ENCODE peak calls at places on chromosome 22, in four cellular contexts. U, L, D and P are unnamed samples.

GRCh38 chr22:23657712-23658111 is 25.6 kb upstream of the DRICH1 start:
- DNase-seq in U (no peak), L (no peak), D (no peak), P (no peak)

GRCh38 chr22:24106385-24107381 is 74.6 kb upstream of the SUSD2 start:
- DNase-seq in U (peak; percentile 30), L (peak; percentile 41), D (no peak), P (no peak)

GRCh38 chr22:28882545-28882877 is 861 bp upstream of the ZNRF3 start:
- DNase-seq in U (no peak), L (no peak), D (peak; percentile 66), P (no peak)

GRCh38 chr22:30286813-30287625 is 2.3 kb downstream of the CASTOR1 start:
- DNase-seq in U (peak; percentile 80), L (no peak), D (peak; percentile 78), P (peak; percentile 78)

GRCh38 chr22:47872761-47873535 is 1110.5 kb downstream of the TBC1D22A start:
- DNase-seq in U (no peak), L (no peak), D (no peak), P (no peak)

GRCh38 chr22:26713823-26714449 is 56.5 kb downstream of the MIAT start:
- DNase-seq in U (no peak), L (no peak), D (no peak), P (no peak)

GRCh38 chr22:22916215-22916951 is 28.8 kb downstream of the IGLL5 start:
- DNase-seq in U (no peak), L (no peak), D (no peak), P (no peak)

GRCh38 chr22:43293661-43294392 is 49.3 kb downstream of the SCUBE1 start:
- DNase-seq in U (no peak), L (no peak), D (peak; percentile 78), P (no peak)

GRCh38 chr22:23107487-23108323 is 34.1 kb downstream of the RSPH14 start:
- DNase-seq in U (no peak), L (no peak), D (no peak), P (no peak)

GRCh38 chr22:27045103-27045940 is 387.9 kb downstream of the MIAT start:
- DNase-seq in U (no peak), L (no peak), D (no peak), P (no peak)

GRCh38 chr22:32649515-32650200 is 151.8 kb upstream of the TIMP3 start:
- DNase-seq in U (no peak), L (no peak), D (peak; percentile 76), P (no peak)

GRCh38 chr22:37741312-37741795 is 44.5 kb downstream of the TRIOBP start:
- DNase-seq in U (no peak), L (no peak), D (no peak), P (peak; percentile 97)

GRCh38 chr22:17938484-17938924 is 85.9 kb downstream of the MICAL3 start:
- DNase-seq in U (no peak), L (no peak), D (no peak), P (no peak)

GRCh38 chr22:34776827-34777226 is 289.1 kb upstream of the ISX start:
- DNase-seq in U (no peak), L (no peak), D (no peak), P (no peak)

GRCh38 chr22:20456064-20456721 is 18.6 kb upstream of the SCARF2 start:
- DNase-seq in U (peak; percentile 75), L (peak; percentile 44), D (peak; percentile 98), P (peak; percentile 81)

GRCh38 chr22:20523118-20523983 is 15.9 kb downstream of the MED15 start:
- DNase-seq in U (no peak), L (no peak), D (peak; percentile 84), P (no peak)

GRCh38 chr22:23178512-23179254 is 1.6 kb upstream of the BCR start:
- DNase-seq in U (peak; percentile 62), L (no peak), D (peak; percentile 98), P (no peak)

GRCh38 chr22:24594569-24595120 is 1.8 kb upstream of the LRRC75B start:
- DNase-seq in U (no peak), L (no peak), D (no peak), P (no peak)

GRCh38 chr22:48937032-48937639 is 890.5 kb downstream of the BRD1 start:
- DNase-seq in U (no peak), L (no peak), D (no peak), P (no peak)

GRCh38 chr22:37771702-37772427 is 35.9 kb upstream of the GCAT start:
- DNase-seq in U (no peak), L (no peak), D (no peak), P (no peak)

GRCh38 chr22:22243033-22243680 is 1.4 kb upstream of the VPREB1 start:
- DNase-seq in U (no peak), L (no peak), D (no peak), P (no peak)

GRCh38 chr22:20299736-20300136 is 20.1 kb downstream of the DGCR6L start:
- DNase-seq in U (no peak), L (no peak), D (no peak), P (no peak)

GRCh38 chr22:28279888-28280287 is 360.8 kb upstream of the PITPNB start:
- DNase-seq in U (no peak), L (no peak), D (no peak), P (no peak)

GRCh38 chr22:19289475-19290161 is 1.9 kb downstream of the CLTCL1 start:
- DNase-seq in U (no peak), L (no peak), D (peak; percentile 55), P (peak; percentile 24)

GRCh38 chr22:27473533-27473932 is 328.0 kb downstream of the MN1 start:
- DNase-seq in U (no peak), L (no peak), D (no peak), P (no peak)

GRCh38 chr22:30290679-30291333 is 1.5 kb upstream of the CASTOR1 start:
- DNase-seq in U (no peak), L (no peak), D (no peak), P (no peak)

GRCh38 chr22:32745251-32745995 is 56.1 kb upstream of the TIMP3 start:
- DNase-seq in U (no peak), L (no peak), D (no peak), P (no peak)

GRCh38 chr22:42285604-42286003 is 15.2 kb upstream of the TCF20 start:
- DNase-seq in U (no peak), L (no peak), D (no peak), P (no peak)

GRCh38 chr22:17370036-17370765 is 941 bp downstream of the CECR2 start:
- DNase-seq in U (no peak), L (no peak), D (no peak), P (no peak)

GRCh38 chr22:24500251-24500820 is 5.2 kb downstream of the UPB1 start:
- DNase-seq in U (no peak), L (no peak), D (no peak), P (no peak)

GRCh38 chr22:44313385-44314006 is 745 bp upstream of the SHISAL1 start:
- DNase-seq in U (no peak), L (no peak), D (no peak), P (no peak)
- TF ChIP-seq SPI1 in U (no peak), L (no peak), D (no peak), P (no peak)

DNA sequence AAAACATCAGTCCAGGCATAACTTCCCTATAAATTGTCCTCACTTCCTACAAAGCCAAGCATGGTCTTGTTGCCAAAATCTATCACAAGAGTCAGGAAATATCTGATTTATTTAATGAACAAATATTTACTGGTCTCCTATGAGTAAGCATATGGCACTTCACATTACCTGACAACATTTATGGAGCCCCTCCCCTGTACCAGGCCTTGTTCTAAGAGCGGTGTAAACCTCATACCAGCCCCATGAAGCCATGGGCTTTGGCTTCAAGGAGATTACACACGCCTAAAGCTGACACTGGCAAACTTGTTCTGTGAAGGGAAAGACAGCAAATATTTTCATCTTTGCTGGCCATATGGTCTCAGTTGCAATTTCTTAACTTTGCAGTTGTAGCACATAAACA is 43.0 kb upstream of the EIF3D start:
- DNase-seq in U (no peak), L (no peak), D (no peak), P (no peak)
- TF ChIP-seq SPI1 in U (no peak), L (no peak), D (no peak), P (no peak)

GRCh38 chr22:46061124-46061410 is 84.1 kb upstream of the WNT7B start:
- DNase-seq in U (no peak), L (no peak), D (no peak), P (no peak)
- TF ChIP-seq SPI1 in U (no peak), L (no peak), D (no peak), P (no peak)

GRCh38 chr22:36379593-36380361 is 8.0 kb downstream of the MYH9 start:
- DNase-seq in U (no peak), L (no peak), D (no peak), P (no peak)
- TF ChIP-seq SPI1 in U (no peak), L (no peak), D (no peak), P (no peak)

DNA sequence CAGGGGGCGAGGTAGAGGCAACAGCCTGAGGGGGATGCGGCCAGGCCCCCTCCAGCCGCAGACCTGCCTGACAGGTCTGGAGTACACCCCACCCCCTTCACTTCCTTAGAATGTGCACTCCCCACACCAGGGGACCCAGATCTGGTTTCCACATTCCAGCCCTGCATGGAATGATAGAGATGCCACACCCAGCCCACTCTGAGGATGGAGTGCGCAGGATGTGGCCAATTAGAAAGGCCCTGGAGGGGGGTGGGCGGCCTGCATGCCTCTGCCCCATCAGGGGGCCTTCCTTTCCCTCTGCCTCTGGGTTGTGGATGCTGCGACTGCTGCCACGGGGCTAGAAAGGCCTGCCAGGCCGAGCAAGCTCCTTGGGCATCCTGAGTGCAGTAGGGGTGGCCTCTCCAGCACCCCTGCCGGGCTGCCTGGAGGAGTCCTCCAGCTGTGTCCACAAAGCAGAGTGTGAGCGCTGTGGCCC is 28.2 kb upstream of the MGAT3 start:
- DNase-seq in U (no peak), L (no peak), D (peak; percentile 18), P (no peak)
- TF ChIP-seq SPI1 in U (no peak), L (no peak), D (no peak), P (no peak)

GRCh38 chr22:44870021-44870420 is 117.6 kb downstream of the ARHGAP8 start:
- DNase-seq in U (no peak), L (no peak), D (peak; percentile 60), P (no peak)
- TF ChIP-seq SPI1 in U (no peak), L (no peak), D (no peak), P (no peak)

GRCh38 chr22:40898850-40899357 is 37.0 kb upstream of the DNAJB7 start:
- DNase-seq in U (peak; percentile 31), L (peak; percentile 44), D (peak; percentile 66), P (peak; percentile 29)
- TF ChIP-seq SPI1 in U (no peak), L (no peak), D (no peak), P (no peak)

GRCh38 chr22:50425179-50425916 is 49.5 kb downstream of the SBF1 start:
- DNase-seq in U (no peak), L (no peak), D (no peak), P (no peak)
- TF ChIP-seq SPI1 in U (no peak), L (no peak), D (no peak), P (no peak)